ENCODE peak calls at places on chromosomes 2 and 18, in four cellular contexts. A, D, Q and J are unnamed samples.

GRCh38 chr18:50192903-50193795 is 1.8 kb downstream of the MYO5B start:
- DNase-seq in A (no peak), D (no peak), Q (no peak), J (no peak)

GRCh38 chr2:28649481-28650260 is 102.0 kb upstream of the PPP1CB start:
- DNase-seq in A (peak), D (no peak), Q (no peak), J (no peak)

GRCh38 chr18:48902023-48902855 is 48.5 kb downstream of the SMAD7 start:
- DNase-seq in A (no peak), D (peak), Q (peak), J (no peak)

GRCh38 chr2:12948231-12948962 is 231.7 kb downstream of the TRIB2 start:
- DNase-seq in A (no peak), D (no peak), Q (no peak), J (no peak)

GRCh38 chr2:48439102-48439501 is 90.9 kb upstream of the STON1 start:
- DNase-seq in A (no peak), D (no peak), Q (no peak), J (no peak)

GRCh38 chr2:201261471-201261870 is 1.1 kb downstream of the CASP8 start:
- DNase-seq in A (peak), D (no peak), Q (no peak), J (peak)

GRCh38 chr18:58762781-58763171 is 91.5 kb downstream of the MALT1 start:
- DNase-seq in A (no peak), D (no peak), Q (no peak), J (no peak)

GRCh38 chr2:217934321-217935131 is 68.3 kb downstream of the TNS1 start:
- DNase-seq in A (no peak), D (peak), Q (no peak), J (no peak)

GRCh38 chr2:199602271-199602895 is 144.6 kb upstream of the SATB2 start:
- DNase-seq in A (peak), D (no peak), Q (peak), J (no peak)

GRCh38 chr2:219020604-219021365 is 20.5 kb downstream of the CFAP65 start:
- DNase-seq in A (no peak), D (no peak), Q (no peak), J (no peak)

GRCh38 chr2:239114616-239115265 is 266.9 kb downstream of the TWIST2 start:
- DNase-seq in A (no peak), D (no peak), Q (no peak), J (no peak)

GRCh38 chr2:202037086-202037485 is 3.4 kb downstream of the FZD7 start:
- DNase-seq in A (no peak), D (no peak), Q (no peak), J (no peak)

GRCh38 chr2:28274911-28275685 is 117.6 kb upstream of the FOSL2 start:
- DNase-seq in A (peak), D (no peak), Q (no peak), J (no peak)

GRCh38 chr2:201430839-201431238 is 20.4 kb downstream of the TRAK2 start:
- DNase-seq in A (no peak), D (no peak), Q (no peak), J (no peak)

GRCh38 chr2:163580757-163581156 is 155.1 kb downstream of the FIGN start:
- DNase-seq in A (no peak), D (no peak), Q (no peak), J (no peak)

GRCh38 chr18:60549338-60549960 is 176.9 kb upstream of the MC4R start:
- DNase-seq in A (peak), D (no peak), Q (peak), J (no peak)

GRCh38 chr2:133633851-133634250 is 65.6 kb upstream of the NCKAP5 start:
- DNase-seq in A (no peak), D (no peak), Q (no peak), J (no peak)

GRCh38 chr2:15646661-15647060 is 55.0 kb downstream of the DDX1 start:
- DNase-seq in A (no peak), D (no peak), Q (no peak), J (no peak)